ENCODE peak calls at places on chromosome 5, in four cellular contexts. B is H9, K is PC-9, D is heart right ventricle. W is an unnamed sample. For H3K4me1, the result is how much of the 10 kb centered on the place peaks cover.

GRCh38 chr5:123807177-123807900 is 295.4 kb downstream of the CSNK1G3 start:
- DNase-seq in B (no peak), K (peak), D (no peak), W (peak)

GRCh38 chr5:57841671-57842375 is 359.2 kb upstream of the ACTBL2 start:
- DNase-seq in B (peak), K (peak), D (no peak), W (peak)

GRCh38 chr5:164335837-164336236 is 830.4 kb downstream of the MAT2B start:
- DNase-seq in B (no peak), K (peak), D (no peak), W (peak)

GRCh38 chr5:93425102-93425501 is 155.9 kb downstream of the NR2F1-AS1 start:
- DNase-seq in B (no peak), K (no peak), D (no peak), W (no peak)

GRCh38 chr5:116436674-116437350 is 137.8 kb downstream of the SEMA6A start:
- DNase-seq in B (no peak), K (no peak), D (no peak), W (no peak)

GRCh38 chr5:147439253-147439652 is 70.6 kb downstream of the DPYSL3 start:
- DNase-seq in B (no peak), K (no peak), D (no peak), W (no peak)

GRCh38 chr5:74169704-74170103 is 470.8 kb downstream of the ENC1 start:
- DNase-seq in B (no peak), K (no peak), D (no peak), W (no peak)

GRCh38 chr5:138954257-138955012 is 79.3 kb upstream of the LRRTM2 start:
- DNase-seq in B (no peak), K (no peak), D (no peak), W (no peak)

GRCh38 chr5:172276214-172276613 is 7.3 kb downstream of the UBTD2 start:
- DNase-seq in B (no peak), K (peak), D (no peak), W (no peak)

GRCh38 chr5:626850-627249 is 14.7 kb downstream of the CEP72 start:
- DNase-seq in B (no peak), K (no peak), D (no peak), W (no peak)

GRCh38 chr5:157903117-157903450 is 44.1 kb upstream of the CLINT1 start:
- DNase-seq in B (no peak), K (peak), D (no peak), W (peak)

GRCh38 chr5:143435207-143435657 is 31.7 kb upstream of the NR3C1 start:
- DNase-seq in B (no peak), K (no peak), D (peak), W (no peak)

GRCh38 chr5:45274241-45274640 is 421.9 kb downstream of the HCN1 start:
- DNase-seq in B (no peak), K (no peak), D (no peak), W (no peak)

GRCh38 chr5:107359033-107359915 is 311.5 kb downstream of the EFNA5 start:
- DNase-seq in B (no peak), K (no peak), D (no peak), W (no peak)

GRCh38 chr5:125703616-125704015 is 719.6 kb upstream of the GRAMD2B start:
- DNase-seq in B (no peak), K (no peak), D (no peak), W (no peak)

GRCh38 chr5:54741711-54742110 is 224.2 kb downstream of the SNX18 start:
- DNase-seq in B (no peak), K (no peak), D (no peak), W (no peak)

GRCh38 chr5:54742417-54742889 is 224.9 kb downstream of the SNX18 start:
- DNase-seq in B (no peak), K (peak), D (peak), W (peak)

GRCh38 chr5:54743997-54744788 is 226.6 kb downstream of the SNX18 start:
- DNase-seq in B (no peak), K (peak), D (no peak), W (peak)

GRCh38 chr5:54745599-54745998 is 228.0 kb downstream of the SNX18 start:
- DNase-seq in B (no peak), K (no peak), D (no peak), W (no peak)

GRCh38 chr5:54743581-54743980 is 226.0 kb downstream of the SNX18 start:
- DNase-seq in B (no peak), K (no peak), D (no peak), W (no peak)
- H3K4me1 ChIP-seq in B (under half), K (half or more), D (under half), W (under half)

DNA sequence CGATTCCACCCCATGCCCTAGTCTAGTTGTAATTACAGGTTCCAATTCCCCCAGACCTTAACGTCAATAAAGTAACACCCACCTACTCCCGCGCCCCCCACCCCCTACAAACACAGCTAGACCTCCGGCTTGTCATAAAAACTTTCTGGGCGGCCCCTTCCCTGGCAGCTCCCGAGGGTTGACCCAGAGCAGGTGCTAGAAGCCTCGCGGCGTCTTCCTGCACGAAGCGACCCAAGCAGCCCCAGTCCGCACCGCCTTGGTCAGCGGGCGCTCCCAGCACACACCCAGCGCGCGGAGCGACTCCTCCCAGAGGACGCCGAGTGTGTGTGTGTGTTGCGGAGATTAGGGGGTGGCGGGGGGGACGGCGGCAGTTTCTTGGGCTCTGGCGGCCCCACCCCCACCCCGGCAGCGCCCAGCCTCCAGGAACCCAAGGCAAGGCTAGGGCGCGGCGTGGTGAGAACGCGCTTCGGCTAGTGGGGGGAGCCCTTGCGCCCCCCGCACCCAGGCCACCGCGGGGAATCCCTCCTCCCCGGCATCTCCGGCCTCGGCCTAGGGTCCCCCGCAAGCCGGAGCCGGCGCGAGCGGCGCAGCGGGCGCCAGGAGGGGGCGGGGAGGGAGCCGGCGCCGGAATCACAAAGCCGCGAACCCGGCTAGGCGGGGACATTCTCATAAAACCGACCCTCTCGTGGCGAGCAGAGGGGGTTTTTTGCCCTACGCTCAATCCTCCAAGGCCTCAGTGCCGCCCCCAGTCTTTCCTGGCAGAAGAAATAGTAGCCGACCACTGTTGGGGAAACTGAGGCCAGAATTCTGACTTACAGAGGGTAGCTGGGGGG is 2.2 kb downstream of the PCDH1 start:
- DNase-seq in B (peak), K (peak), D (peak), W (no peak)
- TF ChIP-seq CTCF in B (no peak), K (no peak), D (no peak), W (no peak)

DNA sequence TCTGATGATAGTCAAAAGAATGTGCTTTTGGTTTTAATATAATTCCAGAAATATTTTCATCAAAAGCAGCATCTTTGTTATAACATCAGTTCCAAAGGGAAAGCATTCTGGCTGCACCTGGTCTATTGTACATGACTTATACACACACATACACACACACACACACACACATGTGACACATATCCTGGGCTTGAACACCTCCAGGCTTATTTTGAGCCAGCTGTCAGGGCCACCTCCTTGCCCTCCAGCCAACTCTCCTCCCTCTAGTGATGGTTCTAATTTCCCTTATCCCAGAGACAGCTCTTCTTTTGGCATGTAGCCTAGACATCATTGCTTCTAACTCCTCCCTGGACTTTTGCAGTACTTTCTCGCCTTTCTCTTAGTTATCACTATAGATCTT is 115.0 kb downstream of the PIK3R1 start:
- DNase-seq in B (no peak), K (no peak), D (no peak), W (peak)
- H3K27ac ChIP-seq in B (no peak), K (no peak), D (no peak), W (peak)

DNA sequence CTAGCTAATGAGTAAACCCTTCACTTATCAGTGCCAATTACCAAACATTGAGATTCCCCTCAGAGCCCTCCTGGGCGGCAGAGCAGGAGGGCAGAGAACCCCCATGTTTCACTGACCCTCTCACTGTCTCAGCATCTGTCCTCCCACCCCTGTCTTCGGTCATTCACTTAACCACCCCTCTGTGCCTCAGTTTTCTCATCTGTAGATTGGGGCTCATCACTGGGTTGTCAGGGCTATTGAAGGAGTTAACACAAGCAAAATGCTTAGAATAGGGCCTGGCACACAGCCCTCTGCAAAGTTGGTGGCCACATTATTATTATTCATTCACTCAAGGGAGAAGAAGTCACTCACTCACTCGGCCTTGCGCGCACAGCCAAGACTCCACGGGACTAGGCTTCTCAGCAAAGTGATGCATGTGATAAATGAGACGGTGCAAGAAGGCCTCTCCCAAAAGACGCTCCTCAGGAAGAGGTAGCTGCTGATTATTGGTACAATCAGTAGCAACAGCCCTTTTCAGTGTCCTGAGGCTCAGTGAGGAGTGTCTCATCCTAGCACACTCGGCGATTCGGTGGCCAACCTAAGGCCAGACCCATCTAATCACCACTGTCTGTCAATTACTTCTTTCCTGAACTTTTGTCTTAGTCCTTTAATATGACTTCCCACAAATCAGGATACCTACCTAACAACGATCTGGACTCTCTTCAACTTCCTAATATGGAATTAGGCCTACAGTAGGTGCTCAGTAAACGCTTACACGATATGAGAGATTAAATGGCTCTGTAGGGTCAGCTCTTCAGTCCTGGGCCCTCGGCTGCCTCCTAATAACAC is 7.9 kb downstream of the PDGFRB start:
- DNase-seq in B (no peak), K (no peak), D (no peak), W (no peak)
- H3K4me1 ChIP-seq in B (under half), K (under half), D (half or more), W (under half)

GRCh38 chr5:178196986-178197385 is 7.3 kb upstream of the HNRNPAB start:
- DNase-seq in B (no peak), K (no peak), D (no peak), W (no peak)
- TF ChIP-seq CTCF in B (peak), K (peak), D (no peak), W (peak)

DNA sequence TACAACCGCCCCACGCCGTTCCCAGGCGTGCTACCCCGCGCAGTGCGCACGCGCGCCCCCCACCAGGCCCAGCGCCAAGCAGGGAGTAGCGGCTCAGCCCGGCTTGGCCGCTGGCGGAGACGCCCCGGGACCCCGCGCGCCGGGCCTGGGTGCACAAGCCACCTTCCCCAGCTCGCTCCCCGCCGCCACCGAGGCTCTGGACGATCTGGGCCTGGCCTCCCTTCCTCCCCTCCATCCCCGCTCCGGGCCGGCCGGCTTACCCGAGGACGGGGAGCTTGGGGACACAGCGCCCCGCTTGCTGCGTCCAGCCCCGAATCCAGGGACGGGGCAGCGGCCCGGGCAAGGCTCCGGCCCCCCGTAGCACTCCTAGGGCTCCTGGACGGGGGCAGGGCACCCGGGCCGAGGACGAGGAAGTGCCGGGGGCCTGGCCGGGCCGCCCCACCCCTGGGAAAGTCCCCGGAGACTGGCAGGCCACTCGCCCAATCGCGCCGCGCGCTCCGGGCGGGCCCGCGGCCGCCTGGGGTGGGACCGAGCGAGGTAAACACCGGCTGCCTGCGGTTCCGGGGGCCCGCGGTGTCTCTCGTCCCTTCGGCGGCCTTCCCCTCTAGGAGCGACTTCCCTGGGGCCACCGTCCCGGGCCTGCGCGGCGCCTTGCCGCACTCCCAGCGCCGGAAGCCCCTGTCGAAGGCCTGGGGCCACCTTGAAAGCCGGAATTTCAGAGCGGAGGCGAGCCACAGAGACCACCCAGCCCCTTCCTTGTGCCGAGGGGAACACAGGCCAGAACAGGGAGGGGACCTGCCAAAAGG is at the start of gene TNIP1:
- DNase-seq in B (peak), K (peak), D (peak), W (peak)
- H3K27ac ChIP-seq in B (peak), K (peak), D (peak), W (peak)

GRCh38 chr5:55604611-55605067 is 69.9 kb upstream of the PLPP1 start:
- DNase-seq in B (no peak), K (peak), D (no peak), W (no peak)
- H3K4me1 ChIP-seq in B (under half), K (half or more), D (half or more), W (under half)

GRCh38 chr5:39439582-39439981 is 14.8 kb upstream of the DAB2 start:
- DNase-seq in B (no peak), K (no peak), D (no peak), W (no peak)
- TF ChIP-seq CTCF in B (no peak), K (no peak), D (no peak), W (no peak)

GRCh38 chr5:19739691-19740090 is 248.3 kb downstream of the CDH18 start:
- DNase-seq in B (no peak), K (no peak), D (no peak), W (peak)

GRCh38 chr5:19734706-19735240 is 253.2 kb downstream of the CDH18 start:
- DNase-seq in B (no peak), K (peak), D (no peak), W (peak)

GRCh38 chr5:19733612-19734495 is 254.1 kb downstream of the CDH18 start:
- DNase-seq in B (peak), K (no peak), D (no peak), W (no peak)
- H3K27ac ChIP-seq in B (no peak), K (no peak), D (no peak), W (no peak)

GRCh38 chr5:78503958-78504357 is 143.5 kb downstream of the SCAMP1 start:
- DNase-seq in B (no peak), K (no peak), D (no peak), W (no peak)

GRCh38 chr5:78507531-78507930 is 141.0 kb downstream of the LHFPL2 start:
- DNase-seq in B (no peak), K (no peak), D (no peak), W (no peak)

GRCh38 chr5:78504726-78505431 is 143.7 kb downstream of the LHFPL2 start:
- DNase-seq in B (no peak), K (peak), D (peak), W (peak)

GRCh38 chr5:78506296-78507049 is 142.1 kb downstream of the LHFPL2 start:
- DNase-seq in B (no peak), K (no peak), D (no peak), W (no peak)

DNA sequence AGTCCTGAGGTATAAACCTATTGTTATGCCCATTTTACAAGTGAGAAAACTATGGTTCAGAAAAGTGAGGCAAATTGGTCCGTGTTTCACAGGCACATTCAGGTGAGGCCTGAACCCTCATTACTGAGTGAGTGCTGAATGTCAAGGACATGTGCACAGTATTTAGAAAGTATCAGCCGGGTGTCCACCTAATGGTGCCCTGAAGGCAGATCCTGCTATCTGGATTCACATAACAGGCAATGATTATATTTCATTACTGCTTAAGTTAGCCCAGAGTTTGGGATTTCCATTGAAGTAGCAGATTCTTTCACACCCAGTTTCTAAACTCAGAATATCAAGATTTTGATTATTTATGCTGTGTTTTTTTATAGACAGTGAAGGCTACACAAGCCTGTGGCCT is 142.7 kb downstream of the LHFPL2 start:
- DNase-seq in B (no peak), K (no peak), D (no peak), W (no peak)
- H3K4me1 ChIP-seq in B (under half), K (half or more), D (half or more), W (under half)

W was measured in foreskin keratinocyte.